ENCODE peak calls at places on chromosome 6, in eight cellular contexts. P is progenitor cell of endocrine pancreas, R is lower lobe of right lung, J is MM.1S, N is right atrium auricular region, V is heart left ventricle, D is CD14-positive monocyte, Q is stomach. Y is an unnamed sample.

GRCh38 chr6:166671434-166672061 is 44.5 kb upstream of the RPS6KA2 start:
- DNase-seq in P (no peak), R (no peak), J (peak; percentile 43), N (no peak), V (no peak), D (no peak), Q (no peak), Y (peak; percentile 54)

GRCh38 chr6:149331043-149331807 is 13.7 kb downstream of the TAB2 start:
- DNase-seq in P (no peak), R (no peak), J (no peak), N (no peak), V (no peak), D (no peak), Q (no peak), Y (no peak)

GRCh38 chr6:24910850-24911712 is 24.7 kb downstream of the RIPOR2 start:
- DNase-seq in P (peak; percentile 38), R (peak; percentile 78), J (no peak), N (no peak), V (peak; percentile 65), D (no peak), Q (peak; percentile 61), Y (no peak)

GRCh38 chr6:1395496-1395895 is 6.1 kb downstream of the FOXF2 start:
- DNase-seq in P (no peak), R (no peak), J (no peak), N (no peak), V (no peak), D (no peak), Q (no peak), Y (no peak)

GRCh38 chr6:137848672-137849071 is 18.4 kb upstream of the TNFAIP3 start:
- DNase-seq in P (no peak), R (no peak), J (no peak), N (no peak), V (no peak), D (no peak), Q (no peak), Y (no peak)

GRCh38 chr6:111147440-111147839 is 60.1 kb downstream of the SLC16A10 start:
- DNase-seq in P (no peak), R (no peak), J (no peak), N (no peak), V (no peak), D (no peak), Q (no peak), Y (no peak)

GRCh38 chr6:17193376-17193775 is 87.8 kb upstream of the RBM24 start:
- DNase-seq in P (no peak), R (no peak), J (no peak), N (no peak), V (no peak), D (no peak), Q (no peak), Y (no peak)

GRCh38 chr6:101402618-101403002 is 9.1 kb downstream of the GRIK2 start:
- DNase-seq in P (no peak), R (no peak), J (no peak), N (no peak), V (no peak), D (no peak), Q (no peak), Y (no peak)

GRCh38 chr6:161000632-161001031 is 9.1 kb downstream of the MAP3K4 start:
- DNase-seq in P (no peak), R (no peak), J (no peak), N (no peak), V (no peak), D (no peak), Q (no peak), Y (no peak)

GRCh38 chr6:16712931-16713484 is 48.3 kb downstream of the ATXN1 start:
- DNase-seq in P (no peak), R (peak; percentile 77), J (no peak), N (peak; percentile 76), V (peak; percentile 34), D (peak; percentile 83), Q (no peak), Y (no peak)

GRCh38 chr6:123415844-123416468 is 220.8 kb downstream of the TRDN start:
- DNase-seq in P (peak; percentile 17), R (no peak), J (peak; percentile 76), N (peak; percentile 73), V (peak; percentile 19), D (no peak), Q (peak; percentile 53), Y (no peak)

GRCh38 chr6:148837941-148838340 is 91.1 kb downstream of the UST start:
- DNase-seq in P (no peak), R (no peak), J (no peak), N (no peak), V (no peak), D (no peak), Q (no peak), Y (no peak)

GRCh38 chr6:45226081-45226480 is 102.0 kb upstream of the RUNX2 start:
- DNase-seq in P (no peak), R (no peak), J (no peak), N (no peak), V (no peak), D (no peak), Q (no peak), Y (no peak)

GRCh38 chr6:146914563-146915483 is 289.4 kb upstream of the STXBP5 start:
- DNase-seq in P (no peak), R (no peak), J (no peak), N (peak; percentile 64), V (peak; percentile 8), D (peak; percentile 81), Q (no peak), Y (no peak)

GRCh38 chr6:137234505-137234863 is 15.3 kb upstream of the IFNGR1 start:
- DNase-seq in P (no peak), R (no peak), J (peak; percentile 36), N (no peak), V (no peak), D (no peak), Q (no peak), Y (no peak)

GRCh38 chr6:153485072-153485471 is 354.0 kb upstream of the RGS17 start:
- DNase-seq in P (no peak), R (no peak), J (no peak), N (no peak), V (no peak), D (no peak), Q (no peak), Y (no peak)

GRCh38 chr6:26338810-26339209 is 26.2 kb upstream of the BTN3A2 start:
- DNase-seq in P (no peak), R (no peak), J (no peak), N (no peak), V (no peak), D (no peak), Q (no peak), Y (no peak)

GRCh38 chr6:72930733-72931132 is 294.6 kb downstream of the KHDC1L start:
- DNase-seq in P (no peak), R (no peak), J (no peak), N (no peak), V (no peak), D (no peak), Q (no peak), Y (no peak)

GRCh38 chr6:149938571-149939462 is 3.0 kb upstream of the ULBP2 start:
- DNase-seq in P (no peak), R (no peak), J (peak; percentile 61), N (peak; percentile 58), V (no peak), D (no peak), Q (no peak), Y (no peak)

GRCh38 chr6:107489636-107490567 is at the start of gene SOBP:
- DNase-seq in P (peak; percentile 38), R (peak; percentile 55), J (peak; percentile 19), N (peak; percentile 66), V (peak; percentile 83), D (no peak), Q (peak; percentile 37), Y (no peak)

GRCh38 chr6:84280639-84281038 is 53.2 kb upstream of the CEP162 start:
- DNase-seq in P (no peak), R (no peak), J (no peak), N (no peak), V (no peak), D (no peak), Q (no peak), Y (no peak)

DNA sequence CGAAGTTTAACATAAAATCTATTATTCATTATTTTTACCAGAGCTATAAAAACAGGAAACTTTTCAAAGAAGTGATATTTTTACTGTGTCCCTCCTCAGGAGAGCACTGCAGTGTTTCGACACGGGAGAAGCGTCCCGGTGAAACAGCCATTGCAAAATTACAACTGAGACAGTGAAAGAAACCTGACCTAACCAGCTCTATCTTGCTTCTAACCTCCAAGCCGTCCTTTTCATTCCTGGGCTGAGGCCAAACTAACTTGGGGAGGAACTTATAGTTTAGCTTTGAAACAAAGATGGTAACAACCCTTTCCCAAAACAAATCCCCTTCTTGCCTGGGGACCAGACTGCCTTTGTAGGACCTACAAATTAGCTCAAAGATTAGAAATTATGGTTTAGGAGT is 79.2 kb downstream of the WDR27 start:
- DNase-seq in P (no peak), R (no peak), J (no peak), N (no peak), V (no peak), D (no peak), Q (no peak), Y (no peak)
- TF ChIP-seq CTCF in P (no peak), R (no peak), J (no peak), N (no peak), V (no peak), D (no peak), Q (no peak), Y (no peak)

GRCh38 chr6:76247527-76247926 is 175.1 kb upstream of the IMPG1 start:
- DNase-seq in P (no peak), R (no peak), J (no peak), N (no peak), V (no peak), D (no peak), Q (no peak), Y (no peak)
- TF ChIP-seq CTCF in P (no peak), R (no peak), J (no peak), N (no peak), V (no peak), D (no peak), Q (no peak), Y (no peak)

GRCh38 chr6:7157752-7158616 is 50.2 kb downstream of the RREB1 start:
- DNase-seq in P (no peak), R (no peak), J (no peak), N (no peak), V (no peak), D (peak; percentile 30), Q (no peak), Y (no peak)
- TF ChIP-seq CTCF in P (no peak), R (no peak), J (no peak), N (no peak), V (no peak), D (no peak), Q (no peak), Y (peak; percentile 24)

DNA sequence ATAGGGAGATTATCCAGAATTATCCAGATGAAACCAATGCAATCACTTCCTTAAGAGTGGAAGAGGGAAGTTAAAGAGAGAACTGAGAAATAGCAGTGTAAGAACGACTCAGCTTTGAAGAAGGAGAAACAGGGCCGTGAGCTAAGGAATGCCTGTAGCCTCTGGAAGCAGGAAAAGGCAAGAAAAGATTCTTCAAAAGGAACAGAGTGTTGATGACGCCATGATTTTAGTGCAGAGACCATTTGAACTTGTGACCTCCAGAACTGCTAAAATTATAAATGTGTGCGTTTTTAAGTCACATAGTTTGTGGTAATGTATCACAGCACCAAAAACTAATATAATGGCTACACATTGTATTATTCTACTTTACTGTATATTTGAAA is 32.7 kb downstream of the ILRUN start:
- DNase-seq in P (no peak), R (no peak), J (no peak), N (no peak), V (no peak), D (no peak), Q (no peak), Y (no peak)
- TF ChIP-seq CTCF in P (no peak), R (no peak), J (no peak), N (no peak), V (no peak), D (no peak), Q (no peak), Y (no peak)

Y was measured in chondrocyte.